ENCODE peak calls at places on chromosomes 11 and 22, in six cellular contexts. R, Z, B, D, K and T are unnamed samples. For H3K4me1, the result is how much of the 10 kb centered on the place peaks cover.

GRCh38 chr11:14054708-14055107 is 92.2 kb downstream of the SPON1 start:
- DNase-seq in R (peak), Z (no peak), B (no peak), D (no peak), K (no peak), T (no peak)

GRCh38 chr22:39514373-39514973 is 5.9 kb upstream of the ATF4 start:
- DNase-seq in R (peak), Z (peak), B (peak), D (peak), K (peak), T (peak)

GRCh38 chr11:690738-691633 is 4.0 kb downstream of the DEAF1 start:
- DNase-seq in R (no peak), Z (no peak), B (no peak), D (peak), K (no peak), T (peak)

GRCh38 chr22:37577957-37578356 is 1.9 kb downstream of the LGALS2 start:
- DNase-seq in R (no peak), Z (no peak), B (no peak), D (no peak), K (no peak), T (no peak)

GRCh38 chr11:68371176-68372041 is 59.0 kb downstream of the LRP5 start:
- DNase-seq in R (no peak), Z (no peak), B (no peak), D (no peak), K (no peak), T (no peak)

GRCh38 chr11:14587203-14587602 is 56.4 kb upstream of the PDE3B start:
- DNase-seq in R (no peak), Z (no peak), B (no peak), D (no peak), K (no peak), T (no peak)

GRCh38 chr11:68340003-68340767 is 27.8 kb downstream of the LRP5 start:
- DNase-seq in R (no peak), Z (no peak), B (no peak), D (no peak), K (no peak), T (peak)

GRCh38 chr11:133946541-133947297 is 10.0 kb downstream of the IGSF9B start:
- DNase-seq in R (peak), Z (no peak), B (no peak), D (no peak), K (no peak), T (peak)

GRCh38 chr11:61332266-61332822 is 561 bp downstream of the DDB1 start:
- DNase-seq in R (no peak), Z (peak), B (no peak), D (no peak), K (peak), T (no peak)

GRCh38 chr11:44267366-44268072 is 42.4 kb downstream of the ALX4 start:
- DNase-seq in R (no peak), Z (no peak), B (no peak), D (no peak), K (no peak), T (no peak)

GRCh38 chr11:65501005-65501529 is 2.2 kb downstream of the MALAT1 start:
- DNase-seq in R (no peak), Z (peak), B (no peak), D (no peak), K (peak), T (no peak)

GRCh38 chr11:94141511-94142307 is 13.1 kb downstream of the PANX1 start:
- DNase-seq in R (no peak), Z (no peak), B (no peak), D (no peak), K (no peak), T (no peak)

GRCh38 chr11:95833378-95833777 is 43.1 kb downstream of the CEP57 start:
- DNase-seq in R (no peak), Z (no peak), B (no peak), D (no peak), K (no peak), T (no peak)

GRCh38 chr11:57920971-57921370 is 102.7 kb upstream of the OR9Q1 start:
- DNase-seq in R (no peak), Z (no peak), B (no peak), D (no peak), K (no peak), T (no peak)

GRCh38 chr11:79466411-79466810 is 25.6 kb upstream of the TENM4 start:
- DNase-seq in R (no peak), Z (no peak), B (no peak), D (no peak), K (peak), T (no peak)

GRCh38 chr11:106446961-106447360 is 369.5 kb downstream of the AASDHPPT start:
- DNase-seq in R (no peak), Z (no peak), B (no peak), D (no peak), K (no peak), T (no peak)

GRCh38 chr11:100774859-100775258 is 87.8 kb downstream of the ARHGAP42 start:
- DNase-seq in R (no peak), Z (no peak), B (no peak), D (no peak), K (no peak), T (no peak)

GRCh38 chr22:48886604-48887393 is 940.9 kb downstream of the BRD1 start:
- DNase-seq in R (no peak), Z (no peak), B (peak), D (no peak), K (no peak), T (no peak)

GRCh38 chr22:48739348-48740085 is 1088.2 kb downstream of the BRD1 start:
- DNase-seq in R (no peak), Z (no peak), B (no peak), D (no peak), K (no peak), T (no peak)

GRCh38 chr11:67644042-67644441 is 4.5 kb upstream of the TBX10 start:
- DNase-seq in R (no peak), Z (peak), B (peak), D (no peak), K (no peak), T (no peak)

GRCh38 chr22:37804886-37805857 is 2.6 kb upstream of the GCAT start:
- DNase-seq in R (peak), Z (no peak), B (peak), D (peak), K (peak), T (peak)

GRCh38 chr11:123702137-123702536 is 39.3 kb downstream of the ZNF202 start:
- DNase-seq in R (peak), Z (no peak), B (no peak), D (no peak), K (no peak), T (no peak)

GRCh38 chr11:123696183-123696582 is 41.8 kb upstream of the SCN3B start:
- DNase-seq in R (no peak), Z (no peak), B (no peak), D (no peak), K (no peak), T (no peak)

GRCh38 chr11:123704341-123704740 is 37.1 kb downstream of the ZNF202 start:
- DNase-seq in R (no peak), Z (no peak), B (no peak), D (no peak), K (no peak), T (no peak)

GRCh38 chr11:123700774-123701173 is 40.7 kb downstream of the ZNF202 start:
- DNase-seq in R (no peak), Z (no peak), B (no peak), D (peak), K (no peak), T (no peak)
- H3K27ac ChIP-seq in R (no peak), Z (no peak), B (no peak), D (no peak), K (no peak), T (no peak)

DNA sequence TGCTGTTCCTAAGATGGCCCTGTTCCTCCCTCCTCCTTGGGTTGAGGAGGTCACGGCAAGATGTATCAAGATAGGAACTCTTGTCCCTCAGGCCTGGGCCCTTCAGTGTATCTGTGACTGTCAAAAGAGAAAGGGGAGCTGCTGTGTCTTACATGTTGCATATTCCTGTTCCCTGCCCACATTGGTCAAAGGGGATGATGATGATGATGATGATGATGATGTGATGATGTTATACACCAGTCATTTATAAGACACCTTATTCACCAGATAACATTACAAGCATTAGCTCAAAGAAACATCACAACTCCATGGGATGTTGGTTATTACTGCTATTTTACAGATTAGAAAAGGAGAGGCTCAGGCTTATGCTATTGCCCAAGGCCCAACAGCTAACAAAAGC is 13.7 kb downstream of the FXYD6 start:
- DNase-seq in R (no peak), Z (no peak), B (peak), D (no peak), K (no peak), T (no peak)
- H3K4me1 ChIP-seq in R (half or more), Z (under half), B (under half), D (under half), K (under half), T (under half)

DNA sequence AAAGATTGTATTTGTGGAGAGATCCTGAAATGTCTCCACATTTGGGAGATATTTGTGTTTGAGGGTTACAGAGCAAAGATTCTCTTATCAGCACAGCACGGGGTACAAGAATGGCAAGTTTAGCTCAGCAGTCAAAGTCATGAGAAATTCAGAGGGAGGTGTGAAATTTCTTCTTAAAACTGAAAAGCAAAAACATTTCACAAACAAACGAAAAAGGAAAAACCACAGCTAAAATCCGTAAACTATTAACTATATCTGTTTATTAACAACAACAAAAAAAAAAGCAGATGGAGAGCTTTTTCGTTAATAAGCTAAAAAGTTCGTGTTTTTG is 41.0 kb upstream of the ETS1 start:
- DNase-seq in R (no peak), Z (no peak), B (no peak), D (no peak), K (no peak), T (no peak)
- H3K27ac ChIP-seq in R (no peak), Z (peak), B (no peak), D (no peak), K (no peak), T (peak)

DNA sequence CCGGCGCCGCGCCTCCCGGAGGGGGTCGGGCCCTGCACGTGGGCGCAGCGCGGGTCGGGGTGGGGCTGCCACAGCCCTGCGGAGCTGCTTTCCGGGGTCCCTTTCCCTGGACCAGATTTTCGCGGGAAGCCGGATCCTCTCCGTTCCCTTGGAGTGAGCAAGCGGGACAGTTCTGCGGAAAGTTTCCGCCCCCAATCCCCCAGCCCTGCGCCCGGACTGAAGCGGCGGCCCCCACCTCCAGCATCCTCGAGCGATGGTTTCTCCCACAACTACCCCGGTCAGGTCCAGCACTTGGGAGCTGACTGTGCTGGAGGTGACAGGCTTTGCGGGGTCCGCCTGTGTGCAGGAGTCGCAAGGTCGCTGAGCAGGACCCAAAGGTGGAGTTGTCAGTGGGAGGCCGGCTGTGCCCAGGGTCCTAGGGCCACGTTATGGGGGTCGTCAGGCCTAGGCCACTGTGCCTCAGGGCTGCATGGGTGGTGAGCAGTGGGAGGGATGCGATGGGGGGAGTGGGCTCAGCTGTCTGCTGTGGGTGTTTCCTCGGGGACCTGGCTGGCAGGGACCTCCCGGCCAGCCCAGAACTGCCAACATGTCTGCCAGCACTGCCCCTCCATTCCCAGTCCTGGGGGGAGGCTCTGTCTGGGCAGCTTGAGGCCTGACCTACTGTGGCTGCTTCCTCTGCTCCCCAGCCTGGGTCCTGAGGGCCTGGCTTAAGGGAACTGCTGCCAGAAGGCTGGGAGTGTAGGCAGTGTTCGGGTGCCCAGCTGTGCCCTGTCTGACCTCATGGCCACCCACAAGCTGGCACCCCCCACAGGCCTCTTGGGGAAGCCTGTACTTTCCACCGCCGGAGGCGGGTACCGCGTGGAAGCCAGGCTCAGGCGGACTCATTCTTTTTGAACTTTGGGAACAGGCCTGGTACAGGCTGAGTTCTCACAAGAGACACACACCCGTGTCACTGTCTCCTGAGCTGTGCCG is 726 bp downstream of the ST3GAL4 start:
- DNase-seq in R (no peak), Z (no peak), B (no peak), D (peak), K (no peak), T (no peak)
- H3K4me1 ChIP-seq in R (half or more), Z (under half), B (under half), D (under half), K (under half), T (under half)

DNA sequence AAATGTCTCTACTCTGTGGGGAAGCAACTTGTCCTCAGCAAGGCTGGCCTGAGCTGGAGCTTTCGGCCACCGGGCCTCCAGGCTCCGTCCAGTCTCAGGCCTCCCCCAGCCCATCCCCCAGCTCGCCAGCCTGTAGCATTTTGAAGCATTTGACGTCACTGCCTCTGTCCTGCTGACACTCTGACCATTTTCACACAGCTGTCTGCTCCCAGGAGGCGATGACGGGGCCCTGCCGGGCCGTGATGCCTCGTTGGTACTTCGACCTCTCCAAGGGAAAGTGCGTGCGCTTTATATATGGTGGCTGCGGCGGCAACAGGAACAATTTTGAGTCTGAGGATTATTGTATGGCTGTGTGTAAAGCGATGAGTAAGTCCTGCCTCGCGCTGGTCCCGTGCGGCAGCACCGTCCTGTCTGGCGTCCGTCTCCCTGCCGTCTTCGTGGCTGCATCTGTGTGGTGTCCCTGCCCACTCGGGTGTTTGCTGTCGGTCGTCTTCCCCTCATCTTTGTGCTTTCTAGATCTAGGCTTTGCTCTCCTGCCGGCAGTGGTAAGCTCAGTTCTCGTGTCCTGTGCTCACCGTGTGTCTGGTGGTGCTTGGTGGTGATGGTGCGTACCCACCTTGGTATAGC is 36.1 kb upstream of the ST14 start:
- DNase-seq in R (no peak), Z (no peak), B (no peak), D (no peak), K (no peak), T (no peak)
- H3K27ac ChIP-seq in R (peak), Z (no peak), B (no peak), D (no peak), K (peak), T (no peak)

GRCh38 chr22:46452195-46453005 is 85.0 kb downstream of the CELSR1 start:
- DNase-seq in R (no peak), Z (no peak), B (no peak), D (no peak), K (no peak), T (no peak)
- H3K4me1 ChIP-seq in R (under half), Z (under half), B (under half), D (under half), K (under half), T (under half)

GRCh38 chr11:3164138-3164539 is 971 bp downstream of the OSBPL5 start:
- DNase-seq in R (no peak), Z (no peak), B (no peak), D (no peak), K (no peak), T (no peak)

GRCh38 chr11:3164540-3165151 is 464 bp downstream of the OSBPL5 start:
- DNase-seq in R (no peak), Z (no peak), B (no peak), D (no peak), K (no peak), T (no peak)

GRCh38 chr11:3162410-3163240 is 2.5 kb downstream of the OSBPL5 start:
- DNase-seq in R (no peak), Z (no peak), B (no peak), D (no peak), K (no peak), T (no peak)

GRCh38 chr11:3161720-3162409 is 3.2 kb downstream of the OSBPL5 start:
- DNase-seq in R (no peak), Z (no peak), B (no peak), D (no peak), K (no peak), T (no peak)

DNA sequence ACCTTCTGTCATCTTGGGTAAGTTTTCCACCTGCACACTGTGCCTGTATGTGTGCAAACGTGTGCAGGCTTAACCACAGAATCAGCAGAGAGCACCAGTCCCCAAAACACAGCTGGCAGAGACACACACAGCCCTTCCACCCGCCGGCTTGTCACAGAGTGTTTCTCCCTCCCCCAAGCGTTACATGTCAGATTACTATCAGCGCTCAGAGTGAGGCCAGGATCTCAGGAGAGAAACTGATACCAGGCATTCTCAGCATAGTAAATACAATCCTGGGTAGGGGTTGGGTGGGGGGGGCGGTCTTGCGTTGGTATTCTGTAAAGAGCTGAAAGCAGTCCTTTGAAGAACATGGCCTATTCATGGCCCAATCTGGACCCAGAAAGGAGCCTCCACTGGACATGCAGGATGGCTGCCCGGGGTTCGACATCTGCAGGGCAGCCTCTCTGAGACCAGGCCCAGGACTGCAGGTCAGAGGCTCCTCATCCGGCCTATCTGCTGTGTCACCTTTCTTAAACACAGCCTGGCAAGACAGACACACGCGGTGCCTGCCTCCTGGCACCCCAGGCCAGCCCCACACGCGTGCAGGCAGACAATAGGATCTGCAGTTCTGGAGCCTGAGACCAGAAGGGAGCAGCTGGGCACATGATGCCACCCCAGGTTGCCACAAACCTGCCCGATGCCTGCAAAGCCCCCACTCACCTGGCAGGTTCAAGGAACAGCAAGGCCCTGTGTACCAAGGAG is 1.7 kb downstream of the OSBPL5 start:
- DNase-seq in R (no peak), Z (no peak), B (no peak), D (no peak), K (no peak), T (peak)
- H3K27ac ChIP-seq in R (peak), Z (no peak), B (no peak), D (no peak), K (peak), T (no peak)

DNA sequence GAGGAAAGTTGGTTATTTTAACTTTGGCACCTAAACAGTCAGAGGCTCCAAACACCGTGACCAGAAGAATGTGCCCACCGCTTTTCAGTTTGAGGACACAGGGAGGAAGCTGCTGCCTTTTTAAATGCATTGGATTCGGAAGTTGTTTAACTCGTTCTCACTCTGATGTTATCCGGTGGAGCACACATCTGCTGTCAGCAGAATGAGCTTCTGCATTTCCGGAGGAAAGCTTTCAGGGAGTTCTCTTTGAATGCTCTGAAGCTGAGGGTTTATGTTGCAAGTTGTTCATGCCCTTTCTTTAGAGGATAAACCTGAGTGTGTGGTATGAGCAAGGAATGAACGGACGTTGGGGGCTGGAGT is 64.1 kb downstream of the PPFIBP2 start:
- DNase-seq in R (no peak), Z (no peak), B (peak), D (peak), K (peak), T (no peak)
- H3K4me1 ChIP-seq in R (half or more), Z (under half), B (under half), D (under half), K (under half), T (under half)